ENCODE peak calls at places on chromosomes 4 and X, in eight cellular contexts. B is body of pancreas, E is psoas muscle, G is endothelial cell of umbilical vein, X is tibial artery, Q is right atrium auricular region, C is pancreas, F is IMR-90. K is an unnamed sample.

GRCh38 chr4:138845051-138845450 is 170.5 kb upstream of the NOCT start:
- DNase-seq in G (no peak), F (no peak), Q (no peak), B (no peak), E (no peak), C (no peak), X (no peak), K (no peak)

GRCh38 chr4:11632488-11632887 is 203.8 kb upstream of the HS3ST1 start:
- DNase-seq in X (no peak), E (no peak), C (no peak), Q (no peak), F (no peak), B (no peak), G (no peak), K (peak; percentile 49)

GRCh38 chr4:90546114-90546513 is 418.9 kb downstream of the CCSER1 start:
- DNase-seq in B (no peak), C (no peak), X (no peak), G (peak; percentile 34), F (no peak), E (no peak), Q (no peak), K (peak; percentile 15)

GRCh38 chr4:150009533-150009932 is 68.7 kb upstream of the DCLK2 start:
- DNase-seq in B (no peak), G (no peak), F (peak; percentile 35), X (no peak), E (no peak), C (no peak), Q (no peak), K (no peak)

GRCh38 chr4:139563515-139563914 is 7.5 kb upstream of the SETD7 start:
- DNase-seq in C (no peak), X (no peak), B (no peak), Q (no peak), G (no peak), F (no peak), E (no peak), K (no peak)

GRCh38 chrX:148265829-148266228 is 234.6 kb upstream of the AFF2 start:
- DNase-seq in B (no peak), C (no peak), E (no peak), F (no peak), G (no peak), X (no peak), Q (no peak), K (no peak)

GRCh38 chrX:153731117-153731844 is 6.6 kb downstream of the ABCD1 start:
- DNase-seq in F (no peak), X (no peak), Q (no peak), E (no peak), B (no peak), C (no peak), G (no peak), K (no peak)

GRCh38 chr4:76198411-76199237 is 15.0 kb downstream of the SCARB2 start:
- DNase-seq in C (peak; percentile 49), X (peak; percentile 73), G (peak; percentile 95), E (no peak), B (peak; percentile 84), Q (no peak), F (peak; percentile 89), K (peak; percentile 46)

GRCh38 chr4:83255584-83255983 is 29.0 kb downstream of the COQ2 start:
- DNase-seq in E (no peak), F (peak; percentile 76), Q (no peak), C (no peak), B (no peak), G (peak; percentile 96), X (no peak), K (peak; percentile 73)

GRCh38 chrX:116897526-116897925 is 434.8 kb upstream of the CT83 start:
- DNase-seq in B (no peak), X (no peak), E (no peak), C (no peak), F (no peak), Q (no peak), G (no peak), K (no peak)

GRCh38 chr4:170227928-170228327 is 138.2 kb upstream of the AADAT start:
- DNase-seq in C (no peak), B (no peak), G (no peak), Q (no peak), F (no peak), X (no peak), E (no peak), K (no peak)

GRCh38 chr4:12723849-12724447 is 760.2 kb downstream of the RAB28 start:
- DNase-seq in F (no peak), B (no peak), G (no peak), E (no peak), X (no peak), Q (no peak), C (no peak), K (no peak)

GRCh38 chrX:8639949-8640348 is 92.0 kb downstream of the ANOS1 start:
- DNase-seq in C (no peak), Q (no peak), G (no peak), E (no peak), F (no peak), X (no peak), B (no peak), K (no peak)

DNA sequence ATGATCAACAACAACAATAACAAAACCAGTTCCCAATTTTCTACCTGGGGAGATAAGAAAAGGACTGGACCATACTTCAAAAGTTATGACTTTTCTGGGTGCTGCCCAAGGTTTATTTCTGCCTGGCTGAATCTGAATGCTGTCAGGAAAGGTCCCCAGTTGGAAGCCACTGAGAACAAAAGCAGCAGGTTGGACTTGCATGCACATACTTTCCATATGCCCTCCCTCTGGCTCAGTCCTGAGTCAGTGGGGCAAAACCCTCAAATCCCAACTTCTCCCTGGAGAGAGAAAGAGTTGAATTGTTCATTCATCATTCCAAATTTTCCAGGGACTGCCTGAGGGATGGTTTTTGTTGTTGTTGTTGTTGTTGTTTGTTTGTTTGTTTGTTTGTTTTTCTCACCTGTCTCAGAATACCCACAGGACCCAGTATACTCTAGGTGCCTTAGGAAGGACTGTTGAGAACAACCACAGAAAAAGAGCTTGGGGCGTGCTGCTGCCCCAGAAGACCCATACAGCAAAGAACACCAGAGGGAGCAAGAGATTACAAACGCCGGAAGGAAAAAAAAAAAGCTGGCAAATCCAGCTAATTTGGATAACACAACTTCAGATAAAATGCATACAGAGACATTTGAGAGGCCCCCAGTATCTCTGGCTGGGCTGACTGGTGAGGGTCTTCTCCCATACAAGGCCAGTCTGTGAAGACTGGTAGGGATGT is 138.9 kb upstream of the INPP4B start:
- DNase-seq in C (no peak), G (peak; percentile 13), F (peak; percentile 17), E (no peak), X (no peak), B (no peak), Q (no peak), K (peak; percentile 20)
- TF ChIP-seq CTCF in C (no peak), G (peak; percentile 11), F (peak; percentile 43), E (peak; percentile 29), X (no peak), B (peak; percentile 35), Q (no peak), K (peak; percentile 32)

GRCh38 chrX:13398839-13399238 is 79.0 kb upstream of the ATXN3L start:
- DNase-seq in X (no peak), Q (no peak), C (no peak), F (no peak), G (no peak), E (no peak), B (no peak), K (no peak)

GRCh38 chrX:13396887-13397286 is 77.0 kb upstream of the ATXN3L start:
- DNase-seq in X (no peak), C (no peak), B (no peak), E (no peak), Q (no peak), G (peak; percentile 73), F (peak; percentile 74), K (no peak)

GRCh38 chrX:13401724-13402123 is 81.9 kb upstream of the ATXN3L start:
- DNase-seq in Q (no peak), B (no peak), E (no peak), G (no peak), C (no peak), X (no peak), F (no peak), K (no peak)

DNA sequence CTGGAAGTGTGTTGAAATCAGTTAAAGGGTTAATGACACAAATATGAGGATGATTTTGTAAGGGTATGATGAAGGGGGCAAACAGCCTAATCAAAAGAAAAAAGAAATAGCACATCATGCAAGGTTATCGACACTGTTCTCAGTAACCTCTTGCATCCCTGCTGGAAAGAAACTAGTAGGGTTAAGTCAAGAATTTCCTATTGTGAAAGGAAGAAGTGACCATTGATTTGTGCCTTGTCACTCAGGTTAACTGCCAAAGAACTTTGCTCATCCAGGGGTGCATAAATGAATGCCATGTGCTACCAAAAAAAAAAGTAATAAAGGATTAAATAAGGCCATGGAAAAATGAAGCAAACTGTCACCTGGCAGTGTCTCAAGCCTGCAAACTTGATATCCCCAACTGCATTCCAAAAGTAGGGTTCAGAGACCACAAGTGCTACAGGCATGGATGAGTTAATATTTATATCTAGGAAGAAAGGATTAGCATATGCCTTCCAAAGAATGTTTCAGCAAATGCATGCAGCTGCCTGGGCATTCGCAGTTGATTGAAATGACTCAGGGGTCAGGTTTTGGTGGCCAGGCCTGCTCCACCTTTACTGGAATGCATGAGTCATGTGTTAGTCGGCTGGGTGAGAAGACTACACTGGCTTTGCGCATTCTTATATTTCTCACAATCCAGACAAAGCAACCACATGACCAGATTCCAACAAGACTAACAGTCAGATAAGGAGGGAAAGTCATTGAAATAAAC is 78.4 kb upstream of the ATXN3L start:
- DNase-seq in F (peak; percentile 100), X (peak; percentile 74), B (peak; percentile 51), C (no peak), Q (peak; percentile 83), G (peak; percentile 95), E (peak; percentile 48), K (peak; percentile 73)
- H3K27ac ChIP-seq in F (peak overlapping the region; percentile 41), X (peak overlapping the region; percentile 35), B (peak overlapping the region; percentile 40), C (no peak overlapping the region), Q (no peak overlapping the region), G (peak overlapping the region; percentile 93), E (no peak overlapping the region), K (peak overlapping the region; percentile 94)

GRCh38 chr4:1345905-1346780 is 865 bp upstream of the UVSSA start:
- DNase-seq in C (peak; percentile 72), B (peak; percentile 47), X (peak; percentile 80), E (peak; percentile 41), Q (peak; percentile 61), F (peak; percentile 16), G (peak; percentile 61), K (peak; percentile 16)
- TF ChIP-seq CTCF in C (no peak), B (no peak), X (no peak), E (peak; percentile 6), Q (no peak), F (no peak), G (no peak), K (peak; percentile 53)

GRCh38 chr4:151302432-151302831 is 23.0 kb downstream of the SH3D19 start:
- DNase-seq in X (no peak), F (peak; percentile 38), G (no peak), C (no peak), E (no peak), Q (no peak), B (no peak), K (no peak)
- H3K27ac ChIP-seq in X (no peak overlapping the region), F (no peak overlapping the region), G (no peak overlapping the region), C (no peak overlapping the region), E (no peak overlapping the region), Q (no peak overlapping the region), B (peak overlapping the region; percentile 1), K (no peak overlapping the region)